ENCODE peak calls at places on chromosomes 11 and 22, in six cellular contexts. D is HEK293T, Q is body of pancreas, X is NCI-H69, W is fibroblast of lung, S is T-helper 2 cell. B is an unnamed sample.

GRCh38 chr11:86559311-86559945 is 113.0 kb downstream of the ME3 start:
- DNase-seq in D (no peak), Q (peak), X (no peak), W (peak), S (no peak), B (no peak)

GRCh38 chr11:19025799-19026406 is 34.6 kb downstream of the MRGPRX2 start:
- DNase-seq in D (no peak), Q (no peak), X (no peak), W (no peak), S (no peak), B (peak)

GRCh38 chr11:87491381-87491780 is 453.6 kb downstream of the TMEM135 start:
- DNase-seq in D (no peak), Q (no peak), X (no peak), W (no peak), S (no peak), B (no peak)

GRCh38 chr11:132349806-132350733 is 979.7 kb downstream of the NTM start:
- DNase-seq in D (no peak), Q (no peak), X (no peak), W (no peak), S (no peak), B (no peak)

GRCh38 chr11:57424802-57425564 is 1.9 kb downstream of the SLC43A3 start:
- DNase-seq in D (no peak), Q (peak), X (peak), W (peak), S (peak), B (peak)

GRCh38 chr11:79066456-79067354 is 374.1 kb downstream of the TENM4 start:
- DNase-seq in D (no peak), Q (no peak), X (no peak), W (no peak), S (no peak), B (peak)

GRCh38 chr11:61045271-61045670 is 57.0 kb upstream of the CD5 start:
- DNase-seq in D (no peak), Q (no peak), X (no peak), W (no peak), S (no peak), B (no peak)

GRCh38 chr11:3382613-3383275 is 3.8 kb upstream of the ZNF195 start:
- DNase-seq in D (no peak), Q (no peak), X (no peak), W (no peak), S (no peak), B (no peak)

GRCh38 chr22:33401291-33401690 is 343.1 kb upstream of the SYN3 start:
- DNase-seq in D (no peak), Q (no peak), X (no peak), W (peak), S (no peak), B (no peak)

GRCh38 chr22:49976439-49977175 is 16.0 kb downstream of the PIM3 start:
- DNase-seq in D (no peak), Q (no peak), X (peak), W (no peak), S (peak), B (no peak)

GRCh38 chr11:11748706-11749365 is 92.9 kb upstream of the USP47 start:
- DNase-seq in D (no peak), Q (no peak), X (no peak), W (peak), S (no peak), B (no peak)

GRCh38 chr11:30100514-30100913 is 83.7 kb upstream of the KCNA4 start:
- DNase-seq in D (no peak), Q (no peak), X (no peak), W (no peak), S (no peak), B (no peak)

GRCh38 chr22:43921361-43921760 is 2.2 kb upstream of the PNPLA3 start:
- DNase-seq in D (no peak), Q (no peak), X (no peak), W (peak), S (no peak), B (no peak)

GRCh38 chr11:57153448-57153847 is 28.3 kb upstream of the LRRC55 start:
- DNase-seq in D (no peak), Q (no peak), X (no peak), W (no peak), S (no peak), B (no peak)

GRCh38 chr11:71164621-71165020 is 87.8 kb downstream of the SHANK2 start:
- DNase-seq in D (no peak), Q (no peak), X (no peak), W (no peak), S (no peak), B (no peak)

GRCh38 chr11:112478806-112479205 is 218.1 kb upstream of the PLET1 start:
- DNase-seq in D (no peak), Q (no peak), X (peak), W (no peak), S (no peak), B (no peak)

GRCh38 chr11:10892250-10892649 is 34.4 kb upstream of the ZBED5 start:
- DNase-seq in D (no peak), Q (no peak), X (peak), W (no peak), S (no peak), B (no peak)

GRCh38 chr11:84906995-84907394 is 720.1 kb downstream of the DLG2 start:
- DNase-seq in D (no peak), Q (no peak), X (no peak), W (peak), S (no peak), B (no peak)

GRCh38 chr11:47979378-47980092 is 824 bp upstream of the PTPRJ start:
- DNase-seq in D (no peak), Q (no peak), X (peak), W (no peak), S (no peak), B (no peak)